ENCODE peak calls at places on chromosomes 4 and X, in nine cellular contexts. F is HT1080; Q is AG08396; P is stimulated activated CD4-positive, alpha-beta T cell treated with anti-CD3 and anti-CD28 coated beads, Interleukin-2, amount 100 ng/mL, for 48 hours; X is fibroblast of the conjunctiva; B is iPS-NIHi11; W is ovary; K is T-helper 22 cell; I is NCI-H510A. H is an unnamed sample.

GRCh38 chr4:164087733-164088132 is 593.2 kb downstream of the TMA16 start:
- DNase-seq in F (no peak), P (no peak), I (no peak), X (no peak), B (no peak), W (no peak), K (no peak), Q (no peak), H (no peak)

GRCh38 chr4:89539374-89539773 is 231.8 kb upstream of the GPRIN3 start:
- DNase-seq in F (peak; percentile 18), Q (peak; percentile 29), B (no peak), X (no peak), W (no peak), P (no peak), K (no peak), I (no peak), H (no peak)

GRCh38 chrX:107571296-107571998 is 56.9 kb upstream of the PRPS1 start:
- DNase-seq in I (no peak), P (no peak), X (peak; percentile 53), K (no peak), W (no peak), F (peak; percentile 91), B (no peak), Q (peak; percentile 77), H (peak; percentile 70)

GRCh38 chr4:143773998-143774898 is 73.8 kb upstream of the FREM3 start:
- DNase-seq in X (peak; percentile 34), B (peak; percentile 62), P (peak; percentile 23), W (no peak), I (no peak), F (peak; percentile 58), K (no peak), Q (peak; percentile 34), H (peak; percentile 47)

GRCh38 chr4:48756689-48757220 is 23.3 kb downstream of the FRYL start:
- DNase-seq in Q (no peak), B (no peak), X (no peak), K (no peak), F (peak; percentile 14), P (no peak), W (no peak), I (no peak), H (no peak)

GRCh38 chrX:154526901-154527675 is 11.1 kb upstream of the FAM3A start:
- DNase-seq in B (peak; percentile 54), F (peak; percentile 76), W (peak; percentile 88), X (no peak), K (peak; percentile 21), Q (peak; percentile 66), I (peak; percentile 53), P (no peak), H (peak; percentile 96)

GRCh38 chr4:102684605-102685052 is 76.1 kb downstream of the MANBA start:
- DNase-seq in W (no peak), X (no peak), I (no peak), B (no peak), K (no peak), F (peak; percentile 89), P (no peak), Q (peak; percentile 39), H (no peak)

GRCh38 chr4:78528327-78528726 is 23.2 kb upstream of the ANXA3 start:
- DNase-seq in B (no peak), W (no peak), Q (no peak), K (no peak), F (no peak), X (no peak), I (no peak), P (no peak), H (no peak)

GRCh38 chr4:184583738-184584502 is 65.3 kb downstream of the CASP3 start:
- DNase-seq in I (no peak), F (no peak), P (no peak), W (no peak), Q (no peak), X (no peak), B (no peak), K (no peak), H (no peak)

GRCh38 chrX:44012484-44013096 is 39.4 kb upstream of the NDP start:
- DNase-seq in K (no peak), P (peak; percentile 25), Q (peak; percentile 21), X (peak; percentile 18), W (no peak), I (no peak), F (peak; percentile 98), B (no peak), H (no peak)

GRCh38 chr4:69056921-69057562 is 39.2 kb upstream of the UGT2B7 start:
- DNase-seq in K (no peak), W (no peak), X (no peak), Q (no peak), P (no peak), I (no peak), F (no peak), B (no peak), H (no peak)

GRCh38 chr4:98663226-98664006 is 5.0 kb upstream of the TSPAN5 start:
- DNase-seq in X (no peak), W (no peak), K (peak; percentile 47), I (no peak), F (no peak), B (no peak), Q (no peak), P (peak; percentile 48), H (no peak)

GRCh38 chr4:97770222-97770621 is 373.1 kb downstream of the STPG2 start:
- DNase-seq in B (no peak), X (no peak), F (no peak), W (no peak), P (no peak), Q (no peak), I (no peak), K (no peak), H (no peak)

GRCh38 chrX:42943051-42943450 is 165.1 kb upstream of the PPP1R2C start:
- DNase-seq in X (no peak), W (no peak), P (no peak), B (no peak), K (no peak), I (no peak), F (no peak), Q (no peak), H (no peak)

GRCh38 chrX:40244980-40245379 is 147.2 kb upstream of the BCOR start:
- DNase-seq in I (no peak), K (no peak), B (no peak), P (no peak), F (no peak), W (no peak), Q (no peak), X (no peak), H (no peak)

H was measured in ELF-1.